ENCODE peak calls at places on chromosomes 12 and 14, in five cellular contexts. One of them, this sample, is unnamed.

GRCh38 chr14:32512813-32513212 is 183.7 kb downstream of the AKAP6 start:
- DNase-seq in foreskin keratinocyte: no peak
- DNase-seq in stimulated activated CD4-positive, alpha-beta T cell treated with anti-CD3 and anti-CD28 coated beads, Interleukin-1b, Interleukin-23, amount 100 ng/mL, for 1 hour: no peak
- DNase-seq in activated naive CD4-positive, alpha-beta T cell: no peak
- DNase-seq in HuH-7: no peak
- DNase-seq in this sample: no peak

GRCh38 chr14:93075891-93076290 is 39.8 kb downstream of the ITPK1 start:
- DNase-seq in activated naive CD4-positive, alpha-beta T cell: no peak
- DNase-seq in HuH-7: no peak
- DNase-seq in stimulated activated CD4-positive, alpha-beta T cell treated with anti-CD3 and anti-CD28 coated beads, Interleukin-1b, Interleukin-23, amount 100 ng/mL, for 1 hour: no peak
- DNase-seq in foreskin keratinocyte: no peak
- DNase-seq in this sample: no peak

GRCh38 chr12:76637807-76638206 is 78.2 kb upstream of the OSBPL8 start:
- DNase-seq in foreskin keratinocyte: peak; percentile 77
- DNase-seq in stimulated activated CD4-positive, alpha-beta T cell treated with anti-CD3 and anti-CD28 coated beads, Interleukin-1b, Interleukin-23, amount 100 ng/mL, for 1 hour: no peak
- DNase-seq in HuH-7: no peak
- DNase-seq in activated naive CD4-positive, alpha-beta T cell: no peak
- DNase-seq in this sample: no peak

GRCh38 chr12:40716037-40716436 is 23.8 kb downstream of the CNTN1 start:
- DNase-seq in stimulated activated CD4-positive, alpha-beta T cell treated with anti-CD3 and anti-CD28 coated beads, Interleukin-1b, Interleukin-23, amount 100 ng/mL, for 1 hour: no peak
- DNase-seq in foreskin keratinocyte: no peak
- DNase-seq in activated naive CD4-positive, alpha-beta T cell: no peak
- DNase-seq in HuH-7: no peak
- DNase-seq in this sample: no peak

GRCh38 chr12:77954156-77954555 is 123.5 kb downstream of the NAV3 start:
- DNase-seq in foreskin keratinocyte: no peak
- DNase-seq in stimulated activated CD4-positive, alpha-beta T cell treated with anti-CD3 and anti-CD28 coated beads, Interleukin-1b, Interleukin-23, amount 100 ng/mL, for 1 hour: no peak
- DNase-seq in activated naive CD4-positive, alpha-beta T cell: no peak
- DNase-seq in HuH-7: no peak
- DNase-seq in this sample: no peak

GRCh38 chr12:11717533-11717961 is 68.1 kb downstream of the ETV6 start:
- DNase-seq in stimulated activated CD4-positive, alpha-beta T cell treated with anti-CD3 and anti-CD28 coated beads, Interleukin-1b, Interleukin-23, amount 100 ng/mL, for 1 hour: no peak
- DNase-seq in activated naive CD4-positive, alpha-beta T cell: no peak
- DNase-seq in foreskin keratinocyte: no peak
- DNase-seq in HuH-7: peak; percentile 21
- DNase-seq in this sample: no peak

GRCh38 chr12:12705833-12706520 is 10.0 kb upstream of the GPR19 start:
- DNase-seq in activated naive CD4-positive, alpha-beta T cell: peak; percentile 66
- DNase-seq in stimulated activated CD4-positive, alpha-beta T cell treated with anti-CD3 and anti-CD28 coated beads, Interleukin-1b, Interleukin-23, amount 100 ng/mL, for 1 hour: peak; percentile 54
- DNase-seq in foreskin keratinocyte: no peak
- DNase-seq in HuH-7: no peak
- DNase-seq in this sample: peak; percentile 5

GRCh38 chr12:103586132-103586531 is 941 bp upstream of the STAB2 start:
- DNase-seq in stimulated activated CD4-positive, alpha-beta T cell treated with anti-CD3 and anti-CD28 coated beads, Interleukin-1b, Interleukin-23, amount 100 ng/mL, for 1 hour: no peak
- DNase-seq in activated naive CD4-positive, alpha-beta T cell: no peak
- DNase-seq in foreskin keratinocyte: no peak
- DNase-seq in HuH-7: no peak
- DNase-seq in this sample: no peak

GRCh38 chr14:61469771-61470170 is 148.4 kb downstream of the PRKCH start:
- DNase-seq in activated naive CD4-positive, alpha-beta T cell: no peak
- DNase-seq in stimulated activated CD4-positive, alpha-beta T cell treated with anti-CD3 and anti-CD28 coated beads, Interleukin-1b, Interleukin-23, amount 100 ng/mL, for 1 hour: no peak
- DNase-seq in foreskin keratinocyte: no peak
- DNase-seq in HuH-7: no peak
- DNase-seq in this sample: no peak

This sample was measured in mesendoderm.